ENCODE peak calls at places on chromosomes 7 and 10, in eight cellular contexts. O is A549, Y is AG09309, V is uterus, F is heart left ventricle, L is fibroblast of the aortic adventitia, C is dorsolateral prefrontal cortex, S is esophagus squamous epithelium. M is an unnamed sample.

GRCh38 chr10:9061871-9062270 is 1007.4 kb downstream of the GATA3 start:
- DNase-seq in O (no peak), Y (no peak), V (no peak), L (no peak), C (no peak), S (no peak), F (no peak), M (no peak)

GRCh38 chr7:88224596-88225275 is 4.9 kb upstream of the SRI start:
- DNase-seq in Y (peak), F (no peak), L (peak), C (no peak), S (no peak), O (no peak), V (no peak), M (peak)

GRCh38 chr10:92830478-92831389 is 17.6 kb upstream of the EXOC6 start:
- DNase-seq in V (no peak), O (no peak), F (no peak), C (no peak), Y (no peak), S (no peak), L (no peak), M (no peak)

GRCh38 chr10:36608251-36608650 is 517.1 kb upstream of the ANKRD30A start:
- DNase-seq in S (no peak), V (no peak), O (no peak), C (no peak), L (peak), Y (no peak), F (no peak), M (peak)

GRCh38 chr10:84194424-84195043 is at the start of gene CDHR1:
- DNase-seq in S (no peak), Y (no peak), F (no peak), L (no peak), O (peak), V (no peak), C (no peak), M (no peak)

GRCh38 chr7:96654630-96655188 is 54.9 kb downstream of the SEM1 start:
- DNase-seq in F (no peak), L (no peak), S (no peak), Y (no peak), V (no peak), O (no peak), C (no peak), M (no peak)

GRCh38 chr10:93383562-93383981 is 98.6 kb downstream of the MYOF start:
- DNase-seq in Y (peak), F (no peak), O (no peak), C (no peak), L (peak), V (no peak), S (no peak), M (peak)

GRCh38 chr10:117217196-117217761 is 20.0 kb downstream of the KCNK18 start:
- DNase-seq in S (no peak), V (no peak), O (peak), F (no peak), C (no peak), Y (no peak), L (no peak), M (peak)

GRCh38 chr7:3000566-3000965 is 43.1 kb downstream of the CARD11 start:
- DNase-seq in S (no peak), O (no peak), C (no peak), V (no peak), F (no peak), L (no peak), Y (no peak), M (no peak)

GRCh38 chr10:11527700-11528255 is 83.7 kb downstream of the USP6NL start:
- DNase-seq in O (no peak), F (no peak), V (no peak), L (peak), C (no peak), Y (no peak), S (no peak), M (no peak)

GRCh38 chr7:31955021-31955420 is 115.2 kb downstream of the PDE1C start:
- DNase-seq in S (no peak), Y (no peak), O (no peak), L (no peak), F (no peak), C (no peak), V (no peak), M (no peak)

GRCh38 chr7:44289341-44290249 is 35.8 kb downstream of the CAMK2B start:
- DNase-seq in Y (no peak), L (no peak), O (no peak), S (no peak), F (no peak), C (peak), V (peak), M (no peak)

GRCh38 chr7:156920076-156920475 is 27.1 kb upstream of the LMBR1 start:
- DNase-seq in O (no peak), S (no peak), C (no peak), V (no peak), L (no peak), Y (no peak), F (no peak), M (no peak)

GRCh38 chr7:117582219-117582704 is 102.4 kb downstream of the CFTR start:
- DNase-seq in F (peak), L (peak), C (no peak), O (peak), S (no peak), Y (peak), V (peak), M (peak)

GRCh38 chr10:77284797-77285196 is 352.8 kb downstream of the KCNMA1 start:
- DNase-seq in L (no peak), V (no peak), S (no peak), F (no peak), Y (no peak), C (no peak), O (no peak), M (no peak)

GRCh38 chr7:6536899-6537298 is 14.4 kb downstream of the GRID2IP start:
- DNase-seq in S (no peak), V (no peak), L (no peak), O (no peak), C (no peak), Y (no peak), F (no peak), M (no peak)

GRCh38 chr10:117457932-117458331 is 82.7 kb upstream of the PDZD8 start:
- DNase-seq in S (no peak), O (no peak), L (no peak), F (no peak), C (no peak), Y (no peak), V (peak), M (no peak)

GRCh38 chr10:98696516-98696915 is 249.8 kb upstream of the HPS1 start:
- DNase-seq in O (no peak), V (no peak), F (no peak), C (no peak), Y (no peak), S (no peak), L (no peak), M (no peak)

GRCh38 chr10:103232772-103233488 is 12.8 kb upstream of the RPEL1 start:
- DNase-seq in F (no peak), S (no peak), C (no peak), V (no peak), L (peak), O (no peak), Y (no peak), M (peak)

GRCh38 chr7:138608292-138608691 is 92.9 kb downstream of the SVOPL start:
- DNase-seq in L (peak), F (no peak), S (no peak), O (no peak), C (no peak), Y (no peak), V (no peak), M (peak)

GRCh38 chr10:75291800-75292199 is 56.0 kb upstream of the COMTD1 start:
- DNase-seq in Y (no peak), F (no peak), L (no peak), O (no peak), S (no peak), C (no peak), V (no peak), M (no peak)

GRCh38 chr7:66639773-66640172 is 11.1 kb downstream of the KCTD7 start:
- DNase-seq in Y (no peak), O (no peak), F (no peak), L (no peak), S (no peak), V (no peak), C (no peak), M (no peak)

GRCh38 chr10:92839191-92840085 is 8.9 kb upstream of the EXOC6 start:
- DNase-seq in C (no peak), L (peak), F (peak), Y (no peak), S (no peak), O (peak), V (peak), M (peak)

GRCh38 chr10:110007171-110007700 is 548 bp upstream of the ADD3 start:
- DNase-seq in S (peak), C (no peak), O (peak), Y (no peak), V (no peak), F (peak), L (no peak), M (peak)

GRCh38 chr7:141652691-141653090 is 49.3 kb downstream of the DENND11 start:
- DNase-seq in Y (no peak), S (no peak), L (no peak), V (no peak), F (no peak), C (no peak), O (no peak), M (no peak)

GRCh38 chr7:141651417-141651816 is 50.5 kb downstream of the DENND11 start:
- DNase-seq in S (no peak), V (no peak), F (no peak), Y (no peak), O (no peak), C (no peak), L (no peak), M (no peak)

GRCh38 chr7:141649865-141650499 is 52.0 kb downstream of the DENND11 start:
- DNase-seq in L (peak), Y (peak), F (no peak), V (peak), O (peak), C (peak), S (no peak), M (peak)

GRCh38 chr7:141659501-141659900 is 42.5 kb downstream of the DENND11 start:
- DNase-seq in C (no peak), S (no peak), L (no peak), O (no peak), F (no peak), Y (no peak), V (no peak), M (no peak)

GRCh38 chr7:141654551-141654950 is 47.4 kb downstream of the DENND11 start:
- DNase-seq in F (no peak), Y (peak), V (no peak), S (no peak), C (peak), O (peak), L (peak), M (peak)
- TF ChIP-seq CTCF in F (peak), Y (peak), V (peak), S (peak), C (peak), O (peak), L (peak), M (peak)

DNA sequence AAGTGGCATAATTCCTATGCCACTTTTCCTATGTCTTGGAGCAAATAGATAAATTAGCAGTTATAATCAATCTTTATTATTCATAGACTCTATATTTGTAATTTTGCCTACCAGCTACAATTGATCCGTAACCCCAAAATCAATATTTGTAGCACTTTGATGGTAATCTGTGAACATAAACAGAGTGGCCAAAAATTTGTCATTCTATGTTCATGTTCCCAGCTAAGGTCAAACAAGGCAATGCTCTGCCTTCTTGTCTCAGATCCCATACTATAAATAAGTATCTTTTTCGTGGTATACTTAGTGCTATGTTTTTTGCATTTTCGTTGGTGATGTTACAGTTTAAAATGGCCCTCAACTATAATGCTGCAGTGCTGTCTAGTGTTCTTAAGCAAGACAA is 228.5 kb downstream of the FZD1 start:
- DNase-seq in O (no peak), S (no peak), Y (no peak), V (no peak), F (no peak), L (no peak), C (no peak), M (no peak)
- H3K4me3 ChIP-seq in O (no peak), S (no peak), Y (no peak), V (no peak), F (no peak), L (no peak), C (no peak), M (no peak)

GRCh38 chr10:27759483-27760281 is 14.1 kb upstream of the MKX start:
- DNase-seq in O (no peak), Y (no peak), S (no peak), V (no peak), C (no peak), L (no peak), F (no peak), M (no peak)
- TF ChIP-seq CTCF in O (no peak), Y (peak), S (no peak), V (no peak), C (no peak), L (no peak), F (no peak), M (no peak)

GRCh38 chr10:116134316-116134715 is 138.7 kb downstream of the GFRA1 start:
- DNase-seq in V (no peak), Y (no peak), F (no peak), L (no peak), C (no peak), O (no peak), S (no peak), M (no peak)
- H3K4me3 ChIP-seq in V (no peak), Y (no peak), F (no peak), L (no peak), C (no peak), O (no peak), S (no peak), M (no peak)

GRCh38 chr10:118776960-118777359 is 22.2 kb upstream of the CACUL1 start:
- DNase-seq in C (no peak), Y (no peak), O (no peak), F (no peak), S (no peak), L (no peak), V (no peak), M (no peak)

GRCh38 chr10:118778727-118779126 is 24.0 kb upstream of the CACUL1 start:
- DNase-seq in V (no peak), C (no peak), L (no peak), Y (no peak), S (no peak), F (no peak), O (no peak), M (no peak)

GRCh38 chr10:118776033-118776432 is 21.3 kb upstream of the CACUL1 start:
- DNase-seq in F (no peak), O (no peak), C (no peak), L (no peak), V (no peak), Y (no peak), S (no peak), M (no peak)

GRCh38 chr10:118773041-118773440 is 18.3 kb upstream of the CACUL1 start:
- DNase-seq in F (no peak), Y (no peak), V (no peak), O (no peak), L (no peak), C (no peak), S (no peak), M (no peak)

DNA sequence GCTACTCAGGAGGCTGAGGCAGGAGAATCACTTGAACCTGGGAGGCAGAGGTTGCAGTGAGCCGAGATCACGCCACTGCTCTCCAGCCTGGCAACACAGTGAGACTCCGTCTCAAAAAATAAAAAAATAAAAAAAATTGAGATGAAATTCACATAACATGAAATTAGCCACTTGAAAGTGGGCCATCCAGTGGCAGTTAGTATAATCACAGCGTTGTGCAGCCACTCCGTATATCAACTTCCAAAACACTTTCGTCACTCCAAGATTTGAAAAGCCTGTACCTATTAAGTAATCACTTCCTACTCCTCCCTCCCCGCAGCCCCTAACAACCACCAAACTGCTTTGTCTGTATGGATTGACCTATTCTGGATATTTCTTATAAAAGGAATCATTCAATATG is 20.7 kb upstream of the CACUL1 start:
- DNase-seq in S (no peak), O (no peak), L (no peak), C (no peak), V (no peak), Y (no peak), F (no peak), M (no peak)
- TF ChIP-seq CTCF in S (no peak), O (no peak), L (peak), C (no peak), V (no peak), Y (no peak), F (no peak), M (no peak)